ENCODE peak calls at places on chromosomes 16 and 17, in ten cellular contexts. One of them, this sample, is unnamed.

GRCh38 chr17:46977750-46978488 is 1.1 kb downstream of the RPRML start:
- DNase-seq in hippocampal formation: no peak
- DNase-seq in HTR-8/SVneo: no peak
- DNase-seq in iPS-NIHi11: no peak
- DNase-seq in substantia nigra: no peak
- DNase-seq in neural crest cell: no peak
- DNase-seq in GM12865: no peak
- DNase-seq in NCI-H1417: no peak
- DNase-seq in Calu3: no peak
- DNase-seq in stimulated activated CD4-positive, alpha-beta T cell treated with anti-CD3 and anti-CD28 coated beads, Interleukin-2, amount 100 ng/mL, for 48 hours: no peak
- DNase-seq in this sample: no peak

GRCh38 chr17:4748687-4749086 is 9.0 kb upstream of the CXCL16 start:
- DNase-seq in hippocampal formation: no peak
- DNase-seq in HTR-8/SVneo: no peak
- DNase-seq in iPS-NIHi11: no peak
- DNase-seq in substantia nigra: no peak
- DNase-seq in neural crest cell: no peak
- DNase-seq in GM12865: no peak
- DNase-seq in NCI-H1417: no peak
- DNase-seq in Calu3: no peak
- DNase-seq in stimulated activated CD4-positive, alpha-beta T cell treated with anti-CD3 and anti-CD28 coated beads, Interleukin-2, amount 100 ng/mL, for 48 hours: no peak
- DNase-seq in this sample: no peak

GRCh38 chr17:79950711-79951110 is 85.0 kb downstream of the TBC1D16 start:
- DNase-seq in hippocampal formation: peak; percentile 77
- DNase-seq in HTR-8/SVneo: no peak
- DNase-seq in iPS-NIHi11: no peak
- DNase-seq in substantia nigra: peak; percentile 61
- DNase-seq in neural crest cell: peak; percentile 62
- DNase-seq in GM12865: no peak
- DNase-seq in NCI-H1417: peak; percentile 13
- DNase-seq in Calu3: no peak
- DNase-seq in stimulated activated CD4-positive, alpha-beta T cell treated with anti-CD3 and anti-CD28 coated beads, Interleukin-2, amount 100 ng/mL, for 48 hours: no peak
- DNase-seq in this sample: no peak

GRCh38 chr17:17999364-18000007 is 26.8 kb downstream of the DRC3 start:
- DNase-seq in hippocampal formation: no peak
- DNase-seq in HTR-8/SVneo: no peak
- DNase-seq in iPS-NIHi11: no peak
- DNase-seq in substantia nigra: no peak
- DNase-seq in neural crest cell: no peak
- DNase-seq in GM12865: no peak
- DNase-seq in NCI-H1417: no peak
- DNase-seq in Calu3: no peak
- DNase-seq in stimulated activated CD4-positive, alpha-beta T cell treated with anti-CD3 and anti-CD28 coated beads, Interleukin-2, amount 100 ng/mL, for 48 hours: no peak
- DNase-seq in this sample: no peak

GRCh38 chr17:77324227-77324626 is 183.5 kb downstream of the SEC14L1 start:
- DNase-seq in hippocampal formation: no peak
- DNase-seq in HTR-8/SVneo: no peak
- DNase-seq in iPS-NIHi11: no peak
- DNase-seq in substantia nigra: no peak
- DNase-seq in neural crest cell: no peak
- DNase-seq in GM12865: no peak
- DNase-seq in NCI-H1417: no peak
- DNase-seq in Calu3: no peak
- DNase-seq in stimulated activated CD4-positive, alpha-beta T cell treated with anti-CD3 and anti-CD28 coated beads, Interleukin-2, amount 100 ng/mL, for 48 hours: no peak
- DNase-seq in this sample: peak; percentile 85

GRCh38 chr16:50680907-50681885 is at the start of gene SNX20:
- DNase-seq in hippocampal formation: no peak
- DNase-seq in HTR-8/SVneo: no peak
- DNase-seq in iPS-NIHi11: no peak
- DNase-seq in substantia nigra: no peak
- DNase-seq in neural crest cell: no peak
- DNase-seq in GM12865: peak; percentile 83
- DNase-seq in NCI-H1417: no peak
- DNase-seq in Calu3: no peak
- DNase-seq in stimulated activated CD4-positive, alpha-beta T cell treated with anti-CD3 and anti-CD28 coated beads, Interleukin-2, amount 100 ng/mL, for 48 hours: no peak
- DNase-seq in this sample: no peak

GRCh38 chr17:4357671-4358070 is 8.8 kb downstream of the UBE2G1 start:
- DNase-seq in hippocampal formation: no peak
- DNase-seq in HTR-8/SVneo: no peak
- DNase-seq in iPS-NIHi11: no peak
- DNase-seq in substantia nigra: no peak
- DNase-seq in neural crest cell: no peak
- DNase-seq in GM12865: no peak
- DNase-seq in NCI-H1417: no peak
- DNase-seq in Calu3: no peak
- DNase-seq in stimulated activated CD4-positive, alpha-beta T cell treated with anti-CD3 and anti-CD28 coated beads, Interleukin-2, amount 100 ng/mL, for 48 hours: no peak
- DNase-seq in this sample: no peak

GRCh38 chr17:44636562-44636961 is 19.7 kb upstream of the MEIOC start:
- DNase-seq in hippocampal formation: peak; percentile 14
- DNase-seq in HTR-8/SVneo: peak; percentile 72
- DNase-seq in iPS-NIHi11: no peak
- DNase-seq in substantia nigra: no peak
- DNase-seq in neural crest cell: no peak
- DNase-seq in GM12865: no peak
- DNase-seq in NCI-H1417: peak; percentile 71
- DNase-seq in Calu3: no peak
- DNase-seq in stimulated activated CD4-positive, alpha-beta T cell treated with anti-CD3 and anti-CD28 coated beads, Interleukin-2, amount 100 ng/mL, for 48 hours: no peak
- DNase-seq in this sample: no peak

GRCh38 chr17:34386925-34387550 is 24.0 kb upstream of the CCL1 start:
- DNase-seq in hippocampal formation: peak; percentile 16
- DNase-seq in HTR-8/SVneo: no peak
- DNase-seq in iPS-NIHi11: no peak
- DNase-seq in substantia nigra: no peak
- DNase-seq in neural crest cell: no peak
- DNase-seq in GM12865: no peak
- DNase-seq in NCI-H1417: no peak
- DNase-seq in Calu3: no peak
- DNase-seq in stimulated activated CD4-positive, alpha-beta T cell treated with anti-CD3 and anti-CD28 coated beads, Interleukin-2, amount 100 ng/mL, for 48 hours: no peak
- DNase-seq in this sample: peak; percentile 77

GRCh38 chr16:75806487-75806886 is 80.2 kb upstream of the CPHXL start:
- DNase-seq in hippocampal formation: no peak
- DNase-seq in HTR-8/SVneo: no peak
- DNase-seq in iPS-NIHi11: no peak
- DNase-seq in substantia nigra: no peak
- DNase-seq in neural crest cell: no peak
- DNase-seq in GM12865: no peak
- DNase-seq in NCI-H1417: no peak
- DNase-seq in Calu3: no peak
- DNase-seq in stimulated activated CD4-positive, alpha-beta T cell treated with anti-CD3 and anti-CD28 coated beads, Interleukin-2, amount 100 ng/mL, for 48 hours: no peak
- DNase-seq in this sample: no peak

GRCh38 chr16:85541619-85542547 is 71.2 kb upstream of the GSE1 start:
- DNase-seq in hippocampal formation: no peak
- DNase-seq in HTR-8/SVneo: no peak
- DNase-seq in iPS-NIHi11: no peak
- DNase-seq in substantia nigra: no peak
- DNase-seq in neural crest cell: no peak
- DNase-seq in GM12865: no peak
- DNase-seq in NCI-H1417: no peak
- DNase-seq in Calu3: no peak
- DNase-seq in stimulated activated CD4-positive, alpha-beta T cell treated with anti-CD3 and anti-CD28 coated beads, Interleukin-2, amount 100 ng/mL, for 48 hours: no peak
- DNase-seq in this sample: no peak

GRCh38 chr17:28188841-28189263 is 130.1 kb upstream of the TMEM97 start:
- DNase-seq in hippocampal formation: no peak
- DNase-seq in HTR-8/SVneo: no peak
- DNase-seq in iPS-NIHi11: no peak
- DNase-seq in substantia nigra: no peak
- DNase-seq in neural crest cell: no peak
- DNase-seq in GM12865: no peak
- DNase-seq in NCI-H1417: no peak
- DNase-seq in Calu3: no peak
- DNase-seq in stimulated activated CD4-positive, alpha-beta T cell treated with anti-CD3 and anti-CD28 coated beads, Interleukin-2, amount 100 ng/mL, for 48 hours: no peak
- DNase-seq in this sample: no peak

GRCh38 chr17:55883112-55883511 is 132.3 kb downstream of the PCTP start:
- DNase-seq in hippocampal formation: no peak
- DNase-seq in HTR-8/SVneo: no peak
- DNase-seq in iPS-NIHi11: peak; percentile 39
- DNase-seq in substantia nigra: no peak
- DNase-seq in neural crest cell: no peak
- DNase-seq in GM12865: no peak
- DNase-seq in NCI-H1417: no peak
- DNase-seq in Calu3: no peak
- DNase-seq in stimulated activated CD4-positive, alpha-beta T cell treated with anti-CD3 and anti-CD28 coated beads, Interleukin-2, amount 100 ng/mL, for 48 hours: no peak
- DNase-seq in this sample: no peak

GRCh38 chr17:28891201-28891600 is 6.3 kb downstream of the FLOT2 start:
- DNase-seq in hippocampal formation: no peak
- DNase-seq in HTR-8/SVneo: no peak
- DNase-seq in iPS-NIHi11: no peak
- DNase-seq in substantia nigra: no peak
- DNase-seq in neural crest cell: no peak
- DNase-seq in GM12865: no peak
- DNase-seq in NCI-H1417: no peak
- DNase-seq in Calu3: no peak
- DNase-seq in stimulated activated CD4-positive, alpha-beta T cell treated with anti-CD3 and anti-CD28 coated beads, Interleukin-2, amount 100 ng/mL, for 48 hours: no peak
- DNase-seq in this sample: no peak

GRCh38 chr16:14409563-14409962 is 220.5 kb downstream of the PARN start:
- DNase-seq in hippocampal formation: no peak
- DNase-seq in HTR-8/SVneo: peak; percentile 38
- DNase-seq in iPS-NIHi11: no peak
- DNase-seq in substantia nigra: no peak
- DNase-seq in neural crest cell: no peak
- DNase-seq in GM12865: peak; percentile 12
- DNase-seq in NCI-H1417: no peak
- DNase-seq in Calu3: peak; percentile 22
- DNase-seq in stimulated activated CD4-positive, alpha-beta T cell treated with anti-CD3 and anti-CD28 coated beads, Interleukin-2, amount 100 ng/mL, for 48 hours: no peak
- DNase-seq in this sample: no peak

GRCh38 chr16:66389256-66390175 is 23.0 kb downstream of the CDH5 start:
- DNase-seq in hippocampal formation: no peak
- DNase-seq in HTR-8/SVneo: no peak
- DNase-seq in iPS-NIHi11: no peak
- DNase-seq in substantia nigra: no peak
- DNase-seq in neural crest cell: no peak
- DNase-seq in GM12865: no peak
- DNase-seq in NCI-H1417: no peak
- DNase-seq in Calu3: no peak
- DNase-seq in stimulated activated CD4-positive, alpha-beta T cell treated with anti-CD3 and anti-CD28 coated beads, Interleukin-2, amount 100 ng/mL, for 48 hours: no peak
- DNase-seq in this sample: peak; percentile 90

GRCh38 chr16:86442703-86443102 is 67.6 kb upstream of the FOXF1 start:
- DNase-seq in hippocampal formation: no peak
- DNase-seq in HTR-8/SVneo: no peak
- DNase-seq in iPS-NIHi11: no peak
- DNase-seq in substantia nigra: no peak
- DNase-seq in neural crest cell: no peak
- DNase-seq in GM12865: no peak
- DNase-seq in NCI-H1417: no peak
- DNase-seq in Calu3: no peak
- DNase-seq in stimulated activated CD4-positive, alpha-beta T cell treated with anti-CD3 and anti-CD28 coated beads, Interleukin-2, amount 100 ng/mL, for 48 hours: no peak
- DNase-seq in this sample: no peak

GRCh38 chr16:83931556-83931955 is 21.5 kb upstream of the OSGIN1 start:
- DNase-seq in hippocampal formation: no peak
- DNase-seq in HTR-8/SVneo: no peak
- DNase-seq in iPS-NIHi11: no peak
- DNase-seq in substantia nigra: no peak
- DNase-seq in neural crest cell: no peak
- DNase-seq in GM12865: no peak
- DNase-seq in NCI-H1417: no peak
- DNase-seq in Calu3: no peak
- DNase-seq in stimulated activated CD4-positive, alpha-beta T cell treated with anti-CD3 and anti-CD28 coated beads, Interleukin-2, amount 100 ng/mL, for 48 hours: no peak
- DNase-seq in this sample: no peak

GRCh38 chr16:11794991-11795886 is 1.8 kb downstream of the ZC3H7A start:
- DNase-seq in hippocampal formation: no peak
- DNase-seq in HTR-8/SVneo: no peak
- DNase-seq in iPS-NIHi11: no peak
- DNase-seq in substantia nigra: no peak
- DNase-seq in neural crest cell: no peak
- DNase-seq in GM12865: no peak
- DNase-seq in NCI-H1417: no peak
- DNase-seq in Calu3: no peak
- DNase-seq in stimulated activated CD4-positive, alpha-beta T cell treated with anti-CD3 and anti-CD28 coated beads, Interleukin-2, amount 100 ng/mL, for 48 hours: no peak
- DNase-seq in this sample: no peak

GRCh38 chr17:49223168-49223516 is 7.4 kb downstream of the PHOSPHO1 start:
- DNase-seq in hippocampal formation: no peak
- DNase-seq in HTR-8/SVneo: no peak
- DNase-seq in iPS-NIHi11: no peak
- DNase-seq in substantia nigra: no peak
- DNase-seq in neural crest cell: no peak
- DNase-seq in GM12865: no peak
- DNase-seq in NCI-H1417: no peak
- DNase-seq in Calu3: no peak
- DNase-seq in stimulated activated CD4-positive, alpha-beta T cell treated with anti-CD3 and anti-CD28 coated beads, Interleukin-2, amount 100 ng/mL, for 48 hours: no peak
- DNase-seq in this sample: no peak

GRCh38 chr16:12833939-12834338 is 30.3 kb upstream of the CPPED1 start:
- DNase-seq in hippocampal formation: no peak
- DNase-seq in HTR-8/SVneo: peak; percentile 22
- DNase-seq in iPS-NIHi11: peak; percentile 26
- DNase-seq in substantia nigra: no peak
- DNase-seq in neural crest cell: peak; percentile 1
- DNase-seq in GM12865: no peak
- DNase-seq in NCI-H1417: peak; percentile 20
- DNase-seq in Calu3: peak; percentile 37
- DNase-seq in stimulated activated CD4-positive, alpha-beta T cell treated with anti-CD3 and anti-CD28 coated beads, Interleukin-2, amount 100 ng/mL, for 48 hours: no peak
- DNase-seq in this sample: no peak

GRCh38 chr17:12634789-12635414 is 30.8 kb upstream of the MYOCD start:
- DNase-seq in hippocampal formation: no peak
- DNase-seq in HTR-8/SVneo: no peak
- DNase-seq in iPS-NIHi11: no peak
- DNase-seq in substantia nigra: no peak
- DNase-seq in neural crest cell: no peak
- DNase-seq in GM12865: no peak
- DNase-seq in NCI-H1417: no peak
- DNase-seq in Calu3: no peak
- DNase-seq in stimulated activated CD4-positive, alpha-beta T cell treated with anti-CD3 and anti-CD28 coated beads, Interleukin-2, amount 100 ng/mL, for 48 hours: no peak
- DNase-seq in this sample: no peak